ENCODE peak calls at places on chromosomes 6 and 20, in ten cellular contexts. X, F, B, Y, S, M, J, C, O and Q are unnamed samples.

GRCh38 chr20:13778827-13779226 is 5.9 kb downstream of the ESF1 start:
- DNase-seq in X (no peak), F (no peak), B (no peak), Y (no peak), S (no peak), M (no peak), J (no peak), C (no peak), O (no peak), Q (no peak)

GRCh38 chr20:57990396-57990987 is 238.0 kb downstream of the ANKRD60 start:
- DNase-seq in X (no peak), F (peak), B (no peak), Y (peak), S (no peak), M (no peak), J (peak), C (no peak), O (peak), Q (no peak)

GRCh38 chr6:57220083-57220703 is 1.9 kb downstream of the RAB23 start:
- DNase-seq in X (no peak), F (no peak), B (no peak), Y (no peak), S (no peak), M (no peak), J (no peak), C (no peak), O (no peak), Q (no peak)

GRCh38 chr6:36317623-36318022 is 19.1 kb downstream of the BNIP5 start:
- DNase-seq in X (no peak), F (no peak), B (no peak), Y (no peak), S (no peak), M (no peak), J (no peak), C (no peak), O (no peak), Q (no peak)

GRCh38 chr20:52529856-52530255 is 338.3 kb upstream of the ZFP64 start:
- DNase-seq in X (no peak), F (no peak), B (no peak), Y (no peak), S (peak), M (no peak), J (no peak), C (no peak), O (peak), Q (no peak)

GRCh38 chr6:52635049-52635577 is 35.8 kb upstream of the TMEM14A start:
- DNase-seq in X (no peak), F (no peak), B (no peak), Y (peak), S (no peak), M (no peak), J (no peak), C (no peak), O (no peak), Q (no peak)

GRCh38 chr20:6868864-6869263 is 101.4 kb downstream of the BMP2 start:
- DNase-seq in X (no peak), F (no peak), B (no peak), Y (no peak), S (no peak), M (no peak), J (peak), C (no peak), O (no peak), Q (no peak)

GRCh38 chr20:63178889-63179751 is 36.8 kb downstream of the YTHDF1 start:
- DNase-seq in X (no peak), F (peak), B (peak), Y (peak), S (no peak), M (peak), J (peak), C (peak), O (peak), Q (peak)

GRCh38 chr6:97654674-97655073 is 371.7 kb upstream of the MMS22L start:
- DNase-seq in X (no peak), F (no peak), B (no peak), Y (no peak), S (no peak), M (no peak), J (no peak), C (no peak), O (no peak), Q (no peak)

GRCh38 chr6:131226465-131226864 is 91.2 kb downstream of the AKAP7 start:
- DNase-seq in X (no peak), F (no peak), B (no peak), Y (no peak), S (no peak), M (no peak), J (no peak), C (no peak), O (no peak), Q (no peak)

GRCh38 chr6:36443951-36444428 is 1.2 kb downstream of the KCTD20 start:
- DNase-seq in X (no peak), F (peak), B (no peak), Y (peak), S (no peak), M (no peak), J (no peak), C (no peak), O (no peak), Q (peak)

GRCh38 chr6:25961619-25962367 is 809 bp upstream of the TRIM38 start:
- DNase-seq in X (no peak), F (peak), B (no peak), Y (no peak), S (no peak), M (peak), J (no peak), C (no peak), O (no peak), Q (no peak)

GRCh38 chr20:40678286-40678835 is 10.7 kb downstream of the MAFB start:
- DNase-seq in X (no peak), F (no peak), B (no peak), Y (no peak), S (no peak), M (no peak), J (no peak), C (no peak), O (no peak), Q (no peak)

GRCh38 chr6:20335872-20336271 is 65.8 kb upstream of the E2F3 start:
- DNase-seq in X (no peak), F (no peak), B (no peak), Y (no peak), S (no peak), M (no peak), J (no peak), C (no peak), O (no peak), Q (no peak)

GRCh38 chr6:53624491-53624890 is 41.1 kb downstream of the KLHL31 start:
- DNase-seq in X (no peak), F (no peak), B (no peak), Y (no peak), S (no peak), M (no peak), J (no peak), C (no peak), O (no peak), Q (no peak)

GRCh38 chr20:50367104-50367674 is 143.0 kb upstream of the PTPN1 start:
- DNase-seq in X (no peak), F (no peak), B (no peak), Y (no peak), S (no peak), M (no peak), J (no peak), C (no peak), O (no peak), Q (no peak)

GRCh38 chr6:113184291-113184690 is 672.9 kb upstream of the MARCKS start:
- DNase-seq in X (no peak), F (no peak), B (no peak), Y (peak), S (no peak), M (no peak), J (no peak), C (no peak), O (peak), Q (no peak)

GRCh38 chr6:30238178-30238795 is 25.1 kb upstream of the TRIM26 start:
- DNase-seq in X (peak), F (peak), B (no peak), Y (peak), S (no peak), M (no peak), J (no peak), C (no peak), O (no peak), Q (no peak)

GRCh38 chr6:43142101-43142500 is 29.0 kb upstream of the SRF start:
- DNase-seq in X (no peak), F (no peak), B (no peak), Y (no peak), S (no peak), M (no peak), J (no peak), C (peak), O (no peak), Q (no peak)

GRCh38 chr6:128827675-128828464 is 55.1 kb upstream of the LAMA2 start:
- DNase-seq in X (no peak), F (no peak), B (no peak), Y (peak), S (peak), M (no peak), J (no peak), C (no peak), O (no peak), Q (no peak)

GRCh38 chr6:138647006-138647405 is 126.6 kb upstream of the CCDC28A start:
- DNase-seq in X (no peak), F (no peak), B (no peak), Y (peak), S (peak), M (no peak), J (no peak), C (no peak), O (no peak), Q (no peak)

GRCh38 chr20:23287366-23288190 is 63.0 kb upstream of the NXT1 start:
- DNase-seq in X (no peak), F (no peak), B (no peak), Y (no peak), S (no peak), M (no peak), J (no peak), C (no peak), O (no peak), Q (no peak)

GRCh38 chr20:5073154-5074049 is 46.4 kb downstream of the PCNA start:
- DNase-seq in X (no peak), F (peak), B (peak), Y (peak), S (peak), M (no peak), J (peak), C (no peak), O (peak), Q (no peak)

GRCh38 chr20:25253606-25254275 is 5.9 kb downstream of the PYGB start:
- DNase-seq in X (no peak), F (no peak), B (no peak), Y (peak), S (no peak), M (no peak), J (no peak), C (no peak), O (peak), Q (no peak)

GRCh38 chr20:31698803-31699718 is 23.6 kb downstream of the BCL2L1 start:
- DNase-seq in X (peak), F (peak), B (peak), Y (peak), S (peak), M (peak), J (peak), C (no peak), O (peak), Q (peak)

GRCh38 chr6:13548500-13549210 is 25.7 kb upstream of the SIRT5 start:
- DNase-seq in X (no peak), F (no peak), B (no peak), Y (no peak), S (no peak), M (no peak), J (no peak), C (no peak), O (no peak), Q (no peak)

GRCh38 chr6:101741474-101742171 is 348.1 kb downstream of the GRIK2 start:
- DNase-seq in X (no peak), F (no peak), B (no peak), Y (no peak), S (no peak), M (no peak), J (no peak), C (no peak), O (no peak), Q (no peak)

GRCh38 chr20:46084805-46085792 is 4.7 kb downstream of the NCOA5 start:
- DNase-seq in X (no peak), F (no peak), B (peak), Y (peak), S (no peak), M (no peak), J (no peak), C (no peak), O (no peak), Q (no peak)

GRCh38 chr20:17669306-17669931 is 12.6 kb downstream of the RRBP1 start:
- DNase-seq in X (no peak), F (no peak), B (no peak), Y (no peak), S (no peak), M (no peak), J (no peak), C (no peak), O (no peak), Q (no peak)

GRCh38 chr20:62452475-62453095 is 23.2 kb downstream of the GATA5 start:
- DNase-seq in X (no peak), F (no peak), B (no peak), Y (no peak), S (no peak), M (no peak), J (no peak), C (no peak), O (no peak), Q (no peak)

GRCh38 chr20:56111951-56112730 is 106.8 kb upstream of the CBLN4 start:
- DNase-seq in X (no peak), F (peak), B (no peak), Y (no peak), S (no peak), M (no peak), J (no peak), C (no peak), O (peak), Q (no peak)

GRCh38 chr20:35467339-35468224 is 12.2 kb downstream of the CEP250 start:
- DNase-seq in X (no peak), F (no peak), B (no peak), Y (peak), S (peak), M (no peak), J (peak), C (no peak), O (peak), Q (no peak)

GRCh38 chr20:51156796-51157119 is 133.9 kb upstream of the KCNG1 start:
- DNase-seq in X (no peak), F (no peak), B (peak), Y (peak), S (no peak), M (no peak), J (no peak), C (no peak), O (no peak), Q (no peak)

GRCh38 chr6:4943716-4944115 is 60.1 kb downstream of the RPP40 start:
- DNase-seq in X (no peak), F (no peak), B (no peak), Y (peak), S (no peak), M (no peak), J (no peak), C (no peak), O (peak), Q (no peak)

GRCh38 chr6:13653296-13653695 is 38.2 kb downstream of the NOL7 start:
- DNase-seq in X (no peak), F (no peak), B (no peak), Y (peak), S (no peak), M (no peak), J (no peak), C (no peak), O (no peak), Q (no peak)

GRCh38 chr20:57399587-57400261 is 8.5 kb downstream of the RBM38 start:
- DNase-seq in X (no peak), F (no peak), B (no peak), Y (peak), S (no peak), M (no peak), J (peak), C (no peak), O (no peak), Q (peak)

GRCh38 chr6:131979515-131980337 is 28.6 kb upstream of the CCN2 start:
- DNase-seq in X (no peak), F (no peak), B (no peak), Y (peak), S (peak), M (no peak), J (no peak), C (no peak), O (peak), Q (no peak)

GRCh38 chr6:10644225-10644624 is 50.2 kb downstream of the C6orf52 start:
- DNase-seq in X (no peak), F (no peak), B (no peak), Y (no peak), S (no peak), M (no peak), J (no peak), C (no peak), O (no peak), Q (no peak)